ENCODE peak calls at places on chromosomes 12 and 14, in seven cellular contexts. N is bronchial epithelial cell, R is NCI-H1092 treated with DMSO at 0.1 percent for 48 hours, Z is AG20443, W is IMR-90, B is NCI-H345, L is NCI-H1436. T is an unnamed sample.

GRCh38 chr12:62146323-62146722 is 113.9 kb upstream of the USP15 start:
- DNase-seq in N (no peak), L (no peak), B (no peak), W (no peak), R (no peak), Z (no peak), T (no peak)

GRCh38 chr12:8033153-8034044 is 883 bp downstream of the FOXJ2 start:
- DNase-seq in Z (peak; percentile 79), R (peak; percentile 44), W (peak; percentile 33), L (peak; percentile 62), B (peak; percentile 67), N (peak; percentile 36), T (peak; percentile 35)

GRCh38 chr12:11765817-11766794 is 116.6 kb downstream of the ETV6 start:
- DNase-seq in L (no peak), B (no peak), Z (peak; percentile 73), N (no peak), W (peak; percentile 70), R (no peak), T (no peak)

GRCh38 chr12:124557518-124558223 is 9.7 kb downstream of the NCOR2 start:
- DNase-seq in R (peak; percentile 42), L (no peak), Z (no peak), N (no peak), W (no peak), B (peak; percentile 63), T (no peak)

GRCh38 chr12:107032266-107032665 is 45.3 kb upstream of the MTERF2 start:
- DNase-seq in B (no peak), W (no peak), N (no peak), L (no peak), Z (no peak), R (no peak), T (no peak)

GRCh38 chr14:20848316-20848954 is 42.8 kb upstream of the RNASE3 start:
- DNase-seq in N (peak; percentile 86), B (no peak), W (peak; percentile 19), L (no peak), Z (peak; percentile 45), R (no peak), T (no peak)

GRCh38 chr14:99821519-99822165 is 28.4 kb downstream of the EML1 start:
- DNase-seq in N (peak; percentile 18), Z (peak; percentile 59), R (peak; percentile 42), B (no peak), L (no peak), W (peak; percentile 85), T (no peak)

GRCh38 chr14:104439625-104440024 is 139.9 kb upstream of the C14orf180 start:
- DNase-seq in R (no peak), N (no peak), L (no peak), B (no peak), Z (no peak), W (no peak), T (no peak)

GRCh38 chr12:56979628-56980027 is 22.2 kb upstream of the RDH16 start:
- DNase-seq in Z (no peak), R (no peak), B (no peak), W (no peak), L (no peak), N (peak; percentile 55), T (no peak)

GRCh38 chr12:25801621-25802243 is 156.8 kb upstream of the RASSF8 start:
- DNase-seq in R (no peak), N (peak; percentile 47), Z (no peak), L (no peak), B (no peak), W (no peak), T (no peak)

GRCh38 chr12:49810159-49810459 is 18.1 kb downstream of the NCKAP5L start:
- DNase-seq in Z (no peak), W (no peak), N (no peak), L (no peak), R (no peak), B (no peak), T (no peak)

GRCh38 chr14:62017651-62018230 is 255.5 kb downstream of the SNAPC1 start:
- DNase-seq in Z (no peak), B (no peak), N (no peak), L (no peak), W (no peak), R (no peak), T (no peak)

GRCh38 chr12:22415342-22416309 is 81.1 kb upstream of the ST8SIA1 start:
- DNase-seq in B (no peak), N (peak; percentile 36), Z (no peak), R (no peak), L (no peak), W (no peak), T (no peak)

GRCh38 chr14:74290415-74290814 is 12.3 kb downstream of the ABCD4 start:
- DNase-seq in R (peak; percentile 2), Z (peak; percentile 47), W (peak; percentile 19), N (peak; percentile 22), L (no peak), B (no peak), T (no peak)

GRCh38 chr12:130945793-130946492 is 7.8 kb upstream of the ADGRD1 start:
- DNase-seq in Z (peak; percentile 82), N (no peak), W (no peak), L (no peak), B (no peak), R (no peak), T (no peak)